ENCODE peak calls at places on chromosomes 3 and 15, in eight cellular contexts. O is HFFc6; A is activated T-cell treated with anti-CD3 and anti-CD28 coated beads for 1 hour; I is mucosa of gallbladder; K is activated CD4-positive, alpha-beta T cell treated with anti-CD3 and anti-CD28 coated beads for 1 hour; P is AG04449; Y is pancreas; D is uterus. C is an unnamed sample.

GRCh38 chr3:13972679-13973379 is 93.0 kb upstream of the WNT7A start:
- DNase-seq in O (no peak), A (no peak), I (no peak), K (no peak), P (no peak), Y (no peak), D (no peak), C (peak; percentile 10)

GRCh38 chr3:177385831-177386301 is 188.6 kb upstream of the TBL1XR1 start:
- DNase-seq in O (peak; percentile 26), A (no peak), I (no peak), K (no peak), P (peak; percentile 5), Y (no peak), D (no peak), C (no peak)

GRCh38 chr3:126013742-126014141 is 44.8 kb downstream of the ROPN1B start:
- DNase-seq in O (no peak), A (no peak), I (no peak), K (no peak), P (no peak), Y (no peak), D (no peak), C (no peak)

GRCh38 chr3:122076414-122077292 is 21.5 kb downstream of the CD86 start:
- DNase-seq in O (no peak), A (no peak), I (no peak), K (no peak), P (no peak), Y (no peak), D (no peak), C (peak; percentile 14)

GRCh38 chr3:53089511-53089910 is 40.7 kb downstream of the RFT1 start:
- DNase-seq in O (no peak), A (no peak), I (no peak), K (no peak), P (no peak), Y (peak; percentile 35), D (no peak), C (no peak)

GRCh38 chr15:22786868-22787698 is 639 bp downstream of the NIPA1 start:
- DNase-seq in O (no peak), A (peak; percentile 13), I (no peak), K (no peak), P (no peak), Y (peak; percentile 37), D (peak; percentile 21), C (peak; percentile 22)

GRCh38 chr15:99137877-99138276 is 33.0 kb downstream of the SYNM start:
- DNase-seq in O (no peak), A (no peak), I (no peak), K (no peak), P (no peak), Y (no peak), D (no peak), C (no peak)

GRCh38 chr15:62244762-62245161 is 79.7 kb upstream of the C2CD4B start:
- DNase-seq in O (no peak), A (no peak), I (no peak), K (no peak), P (no peak), Y (peak; percentile 52), D (no peak), C (no peak)

GRCh38 chr15:69723404-69724097 is 270.9 kb downstream of the RPLP1 start:
- DNase-seq in O (no peak), A (no peak), I (no peak), K (no peak), P (no peak), Y (no peak), D (no peak), C (no peak)

GRCh38 chr15:20340931-20341661 is 200.5 kb downstream of the GOLGA6L6 start:
- DNase-seq in O (peak; percentile 23), A (no peak), I (peak; percentile 21), K (peak; percentile 26), P (no peak), Y (peak; percentile 50), D (peak; percentile 65), C (no peak)

GRCh38 chr15:88300861-88301260 is 44.3 kb upstream of the NTRK3 start:
- DNase-seq in O (no peak), A (no peak), I (no peak), K (no peak), P (no peak), Y (no peak), D (no peak), C (no peak)

GRCh38 chr3:154085799-154086198 is 35.4 kb upstream of the ARHGEF26 start:
- DNase-seq in O (no peak), A (no peak), I (no peak), K (no peak), P (no peak), Y (no peak), D (no peak), C (no peak)